ENCODE peak calls at places on chromosomes 3 and 15, in five cellular contexts. O, Z, G, J and C are unnamed samples.

GRCh38 chr3:187714404-187714979 is 12.1 kb upstream of the RTP2 start:
- DNase-seq in O (peak; percentile 68), Z (no peak), G (peak; percentile 71), J (peak; percentile 69), C (no peak)

GRCh38 chr15:82810061-82810862 is 834 bp downstream of the WHAMM start:
- DNase-seq in O (peak; percentile 75), Z (no peak), G (no peak), J (peak; percentile 30), C (no peak)

GRCh38 chr15:80585544-80586018 is 109.5 kb upstream of the ABHD17C start:
- DNase-seq in O (no peak), Z (no peak), G (peak; percentile 3), J (peak; percentile 37), C (no peak)

GRCh38 chr15:48806151-48806550 is 4.7 kb downstream of the CEP152 start:
- DNase-seq in O (peak; percentile 57), Z (no peak), G (no peak), J (no peak), C (no peak)

GRCh38 chr15:60396964-60397771 is 618 bp downstream of the ANXA2 start:
- DNase-seq in O (peak; percentile 82), Z (no peak), G (peak; percentile 81), J (no peak), C (no peak)

GRCh38 chr15:50881121-50882048 is 27.1 kb upstream of the AP4E1 start:
- DNase-seq in O (peak; percentile 25), Z (no peak), G (no peak), J (no peak), C (no peak)

GRCh38 chr15:85615930-85616329 is 178.8 kb downstream of the KLHL25 start:
- DNase-seq in O (peak; percentile 62), Z (no peak), G (no peak), J (peak; percentile 37), C (no peak)

GRCh38 chr3:122730240-122730639 is 49.6 kb downstream of the PARP14 start:
- DNase-seq in O (no peak), Z (no peak), G (no peak), J (peak; percentile 60), C (no peak)

GRCh38 chr15:68376447-68377060 is 55.4 kb downstream of the ITGA11 start:
- DNase-seq in O (no peak), Z (no peak), G (no peak), J (no peak), C (no peak)

GRCh38 chr3:32238816-32239637 is 547 bp downstream of the CMTM8 start:
- DNase-seq in O (peak; percentile 9), Z (no peak), G (peak; percentile 26), J (peak; percentile 38), C (no peak)

GRCh38 chr15:39000008-39000734 is 435.6 kb upstream of the RASGRP1 start:
- DNase-seq in O (no peak), Z (no peak), G (no peak), J (no peak), C (no peak)

GRCh38 chr3:56916697-56917336 is 115.1 kb upstream of the ARHGEF3 start:
- DNase-seq in O (no peak), Z (no peak), G (no peak), J (no peak), C (no peak)

GRCh38 chr3:60497922-60498321 is 753.3 kb downstream of the FHIT start:
- DNase-seq in O (no peak), Z (no peak), G (no peak), J (no peak), C (no peak)

GRCh38 chr3:133578548-133579191 is 5.2 kb downstream of the CDV3 start:
- DNase-seq in O (peak; percentile 40), Z (no peak), G (no peak), J (peak; percentile 18), C (no peak)

GRCh38 chr3:97871206-97871605 is 49.4 kb downstream of the CRYBG3 start:
- DNase-seq in O (peak; percentile 79), Z (no peak), G (no peak), J (no peak), C (no peak)

GRCh38 chr3:114627760-114628159 is 333.9 kb downstream of the TIGIT start:
- DNase-seq in O (peak; percentile 83), Z (no peak), G (peak; percentile 67), J (no peak), C (no peak)

GRCh38 chr15:89463113-89463512 is 33.3 kb downstream of the RHCG start:
- DNase-seq in O (no peak), Z (no peak), G (no peak), J (no peak), C (no peak)

GRCh38 chr3:97970929-97971460 is 1.2 kb downstream of the RIOX2 start:
- DNase-seq in O (no peak), Z (no peak), G (no peak), J (no peak), C (no peak)

GRCh38 chr3:149004622-149005021 is 13.3 kb downstream of the GYG1 start:
- DNase-seq in O (peak; percentile 51), Z (no peak), G (no peak), J (no peak), C (no peak)
- H3K4me3 ChIP-seq in O (no peak overlapping the region), Z (no peak overlapping the region), G (no peak overlapping the region), J (no peak overlapping the region), C (no peak overlapping the region)

GRCh38 chr15:52518972-52519371 is 9.7 kb downstream of the MYO5A start:
- DNase-seq in O (no peak), Z (no peak), G (no peak), J (no peak), C (no peak)
- TF ChIP-seq CTCF in O (no peak), Z (no peak), G (no peak), J (no peak), C (no peak)

GRCh38 chr15:76190070-76190564 is 121.2 kb downstream of the ETFA start:
- DNase-seq in O (no peak), Z (no peak), G (no peak), J (peak; percentile 85), C (no peak)
- H3K4me3 ChIP-seq in O (no peak overlapping the region), Z (no peak overlapping the region), G (no peak overlapping the region), J (no peak overlapping the region), C (no peak overlapping the region)

GRCh38 chr3:63955036-63955650 is 43.0 kb upstream of the SCAANT1 start:
- DNase-seq in O (no peak), Z (no peak), G (no peak), J (no peak), C (no peak)

GRCh38 chr3:63955830-63956545 is 43.8 kb upstream of the SCAANT1 start:
- DNase-seq in O (no peak), Z (no peak), G (no peak), J (no peak), C (no peak)

GRCh38 chr3:63961891-63962290 is 49.7 kb upstream of the SCAANT1 start:
- DNase-seq in O (no peak), Z (no peak), G (no peak), J (no peak), C (no peak)

GRCh38 chr3:63964287-63965073 is 52.3 kb upstream of the SCAANT1 start:
- DNase-seq in O (no peak), Z (no peak), G (no peak), J (peak; percentile 37), C (no peak)

DNA sequence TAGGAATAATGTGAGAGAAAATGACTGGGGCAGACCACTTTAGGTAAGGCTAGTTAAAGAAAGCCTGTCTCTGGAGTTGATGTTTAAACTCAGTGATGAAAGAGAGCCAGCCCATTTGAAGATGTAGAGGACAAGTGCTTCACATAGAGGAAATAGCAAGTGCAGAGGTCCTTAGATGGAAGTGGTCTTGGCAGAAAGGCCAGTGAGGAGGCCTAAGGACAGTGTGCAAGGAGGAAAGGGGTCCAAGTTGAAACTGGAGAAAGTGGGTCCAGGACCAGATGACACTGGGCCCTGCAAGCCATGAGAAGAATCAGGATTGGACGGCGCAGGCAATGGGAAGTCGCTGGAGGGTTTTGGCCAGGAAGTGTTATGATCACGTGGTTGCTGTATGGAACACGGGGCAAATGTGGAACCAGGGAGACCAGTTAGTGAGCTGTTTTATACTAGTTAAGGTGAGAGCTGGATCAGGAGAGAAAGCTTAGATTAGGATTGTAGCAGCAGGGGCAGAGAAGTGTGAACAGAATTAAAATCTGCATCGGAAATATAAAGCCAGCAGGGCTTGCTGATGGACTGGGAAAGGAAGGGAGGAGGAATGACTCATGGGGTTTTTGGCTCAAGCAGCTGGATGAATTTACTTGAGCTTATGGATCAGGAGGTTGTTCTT is 48.0 kb upstream of the SCAANT1 start:
- DNase-seq in O (peak; percentile 70), Z (no peak), G (peak; percentile 40), J (no peak), C (no peak)
- TF ChIP-seq CTCF in O (no peak), Z (no peak), G (no peak), J (no peak), C (no peak)

DNA sequence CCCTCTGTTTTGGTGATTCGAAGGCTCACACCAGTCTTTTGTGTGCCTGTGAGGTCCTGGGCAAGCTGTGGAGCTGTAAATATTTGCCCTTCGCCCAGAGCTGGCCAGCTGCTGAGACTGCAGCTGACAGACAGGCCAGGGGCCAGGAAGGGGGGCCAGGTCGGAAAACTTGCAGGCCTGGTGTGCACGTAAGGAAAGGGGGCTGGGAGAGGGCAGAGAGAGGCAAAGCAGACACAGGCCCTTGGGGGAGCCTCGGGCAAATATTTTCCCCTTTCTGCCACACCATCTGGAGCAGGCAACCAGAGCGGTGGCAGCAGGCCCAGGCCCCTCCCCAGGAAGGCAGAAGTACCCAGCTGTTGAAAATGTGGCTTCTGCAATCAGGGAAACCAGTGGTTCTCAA is 2.6 kb downstream of the PDZRN3 start:
- DNase-seq in O (peak; percentile 63), Z (no peak), G (peak; percentile 45), J (peak; percentile 11), C (no peak)
- H3K4me3 ChIP-seq in O (peak overlapping the region; percentile 96), Z (peak overlapping the region; percentile 80), G (peak overlapping the region; percentile 86), J (no peak overlapping the region), C (peak overlapping the region; percentile 80)

GRCh38 chr3:65582012-65582717 is 456.6 kb downstream of the MAGI1 start:
- DNase-seq in O (peak; percentile 14), Z (no peak), G (no peak), J (no peak), C (no peak)

GRCh38 chr3:65583203-65583602 is 455.5 kb downstream of the MAGI1 start:
- DNase-seq in O (peak; percentile 25), Z (no peak), G (no peak), J (no peak), C (no peak)

GRCh38 chr3:65584002-65584401 is 454.7 kb downstream of the MAGI1 start:
- DNase-seq in O (no peak), Z (no peak), G (no peak), J (no peak), C (no peak)

GRCh38 chr3:65577875-65578274 is 460.8 kb downstream of the MAGI1 start:
- DNase-seq in O (peak; percentile 50), Z (no peak), G (no peak), J (no peak), C (no peak)

DNA sequence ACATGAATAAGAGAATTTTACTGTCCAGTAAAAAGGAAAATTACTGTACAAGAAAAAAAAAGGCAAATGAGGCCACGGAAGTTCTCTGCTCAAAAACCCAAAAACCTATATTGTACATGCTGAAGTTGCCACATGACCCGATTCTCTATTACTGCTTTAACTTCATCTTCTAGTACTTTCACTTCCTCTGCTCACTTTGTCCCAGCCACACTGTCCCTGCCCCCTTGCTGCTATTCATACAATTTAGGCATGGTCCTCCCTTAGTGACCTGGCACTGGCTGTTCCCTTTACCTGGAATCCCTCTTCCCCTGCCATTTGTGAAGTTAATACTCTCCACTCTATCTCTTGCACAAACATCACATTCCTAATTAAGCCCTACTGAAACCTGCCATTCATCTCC is 457.4 kb downstream of the MAGI1 start:
- DNase-seq in O (no peak), Z (no peak), G (no peak), J (no peak), C (no peak)
- TF ChIP-seq CTCF in O (no peak), Z (no peak), G (no peak), J (no peak), C (no peak)